ENCODE peak calls at places on chromosomes 1 and 21, in ten cellular contexts. G is HCT116; H is WTC11; Q is stimulated activated effector memory CD8-positive, alpha-beta T cell treated with anti-CD3 and anti-CD28 coated beads, Interleukin-12 subunit alpha, Interleukin-12 subunit beta, amount 100 ng/mL, for 72 hours; D is K562; B is omental fat pad; P is left cardiac atrium; Z is foreskin keratinocyte; J is CD4-positive, alpha-beta T cell; W is Right ventricle myocardium inferior. O is an unnamed sample.
A peak's percentile ranks its signal among the peaks of the same experiment; 100 is the strongest.

GRCh38 chr21:39867198-39867650 is at the start of gene PCP4:
- ATAC-seq in J (no peak), Z (peak; percentile 68), Q (peak; percentile 18), W (no peak), H (peak; percentile 100), D (peak; percentile 94), G (peak; percentile 81), P (peak; percentile 50), B (peak; percentile 80), O (peak; percentile 21)

GRCh38 chr21:16468191-16468590 is 738.4 kb downstream of the USP25 start:
- ATAC-seq in G (no peak), B (no peak), Z (no peak), D (no peak), Q (no peak), H (no peak), W (no peak), J (no peak), P (no peak), O (no peak)

GRCh38 chr1:108512239-108513071 is 47.4 kb upstream of the EEIG2 start:
- ATAC-seq in Z (peak; percentile 59), D (peak; percentile 87), P (no peak), J (peak; percentile 77), Q (no peak), B (no peak), G (peak; percentile 79), H (no peak), W (no peak), O (no peak)

GRCh38 chr1:218643926-218644325 is 298.8 kb downstream of the TGFB2 start:
- ATAC-seq in W (no peak), B (no peak), D (no peak), Z (no peak), P (no peak), G (no peak), J (no peak), Q (no peak), H (no peak), O (no peak)

GRCh38 chr1:923131-923990 is at the start of gene SAMD11:
- ATAC-seq in W (peak; percentile 68), G (peak; percentile 39), P (peak; percentile 62), H (peak; percentile 9), Z (peak; percentile 18), D (peak; percentile 54), Q (peak; percentile 44), J (peak; percentile 53), B (peak; percentile 56), O (no peak)

GRCh38 chr1:39691383-39692151 is at the start of gene HPCAL4:
- ATAC-seq in Z (peak; percentile 86), G (peak; percentile 100), Q (peak; percentile 95), B (peak; percentile 75), D (peak; percentile 100), W (peak; percentile 96), H (peak; percentile 98), P (peak; percentile 98), J (peak; percentile 89), O (peak; percentile 90)

GRCh38 chr1:158810311-158810710 is 20.8 kb upstream of the MNDA start:
- ATAC-seq in B (no peak), D (no peak), Z (no peak), Q (no peak), J (no peak), W (no peak), P (no peak), G (no peak), H (no peak), O (no peak)

GRCh38 chr1:54819195-54819536 is 18.0 kb upstream of the TTC22 start:
- ATAC-seq in G (no peak), Q (peak; percentile 28), D (no peak), J (no peak), W (no peak), Z (peak; percentile 28), H (no peak), P (no peak), B (no peak), O (no peak)

GRCh38 chr1:162187676-162188075 is 118.2 kb downstream of the NOS1AP start:
- ATAC-seq in H (no peak), J (no peak), Z (no peak), D (no peak), B (no peak), G (no peak), W (no peak), Q (no peak), P (no peak), O (no peak)

GRCh38 chr1:107093385-107093784 is 36.9 kb downstream of the PRMT6 start:
- ATAC-seq in Q (no peak), J (no peak), W (no peak), G (no peak), H (no peak), B (no peak), Z (no peak), D (no peak), P (no peak), O (no peak)

GRCh38 chr1:111990878-111991760 is 1.7 kb upstream of the KCND3 start:
- ATAC-seq in B (peak; percentile 78), J (no peak), H (peak; percentile 81), D (peak; percentile 79), Z (peak; percentile 76), P (peak; percentile 69), Q (no peak), W (peak; percentile 74), G (peak; percentile 84), O (no peak)

GRCh38 chr1:117009132-117009531 is 7.6 kb downstream of the CD101 start:
- ATAC-seq in Q (no peak), D (no peak), H (no peak), J (peak; percentile 54), W (no peak), B (no peak), P (no peak), Z (no peak), G (no peak), O (no peak)

GRCh38 chr1:92473781-92474495 is 12.8 kb downstream of the GFI1 start:
- ATAC-seq in G (no peak), H (peak; percentile 11), Q (peak; percentile 90), J (no peak), B (no peak), W (no peak), Z (no peak), D (no peak), P (no peak), O (peak; percentile 76)

GRCh38 chr1:88552226-88552625 is 131.8 kb upstream of the PKN2 start:
- ATAC-seq in H (peak; percentile 59), W (no peak), Q (no peak), Z (no peak), P (no peak), B (no peak), G (peak; percentile 50), J (no peak), D (peak; percentile 48), O (no peak)

GRCh38 chr1:200856716-200857352 is 15.9 kb upstream of the GPR25 start:
- ATAC-seq in Q (peak; percentile 81), D (peak; percentile 45), G (no peak), P (peak; percentile 15), W (no peak), J (no peak), B (no peak), H (no peak), Z (no peak), O (no peak)

GRCh38 chr1:105608713-105609112 is 1447.8 kb upstream of the PRMT6 start:
- ATAC-seq in D (no peak), Q (no peak), H (peak; percentile 32), B (no peak), G (no peak), Z (no peak), W (no peak), P (no peak), J (no peak), O (no peak)

GRCh38 chr1:151832318-151832984 is 849 bp upstream of the RORC start:
- ATAC-seq in J (no peak), B (peak; percentile 58), W (peak; percentile 77), Z (no peak), H (no peak), Q (no peak), D (no peak), P (peak; percentile 81), G (no peak), O (no peak)

GRCh38 chr1:185960377-185961151 is 226.4 kb downstream of the HMCN1 start:
- ATAC-seq in B (no peak), P (peak; percentile 86), J (no peak), D (peak; percentile 45), Q (no peak), W (peak; percentile 96), H (no peak), Z (no peak), G (no peak), O (no peak)

GRCh38 chr1:59377350-59377904 is 80.5 kb downstream of the FGGY start:
- ATAC-seq in J (no peak), B (no peak), G (no peak), D (no peak), P (no peak), H (no peak), Q (peak; percentile 69), W (no peak), Z (no peak), O (no peak)

GRCh38 chr21:28771790-28772501 is 220.7 kb downstream of the LTN1 start:
- ATAC-seq in P (peak; percentile 65), Z (no peak), Q (no peak), W (no peak), H (no peak), B (peak; percentile 48), D (no peak), J (no peak), G (no peak), O (no peak)

GRCh38 chr1:14968251-14968812 is 185.2 kb upstream of the TMEM51 start:
- ATAC-seq in Z (peak; percentile 93), B (peak; percentile 82), G (no peak), J (no peak), W (peak; percentile 80), D (no peak), H (peak; percentile 36), Q (no peak), P (peak; percentile 84), O (no peak)

GRCh38 chr21:42384999-42385398 is 10.9 kb downstream of the TMPRSS3 start:
- ATAC-seq in D (no peak), P (no peak), G (no peak), H (no peak), Q (no peak), W (no peak), J (no peak), Z (no peak), B (no peak), O (no peak)

GRCh38 chr1:27349784-27350672 is 8.2 kb downstream of the SYTL1 start:
- ATAC-seq in B (peak; percentile 60), Q (peak; percentile 50), H (peak; percentile 41), W (peak; percentile 69), D (peak; percentile 10), G (no peak), Z (peak; percentile 29), J (peak; percentile 75), P (peak; percentile 80), O (peak; percentile 75)

GRCh38 chr1:234897754-234898454 is 230.7 kb downstream of the TOMM20 start:
- ATAC-seq in P (peak; percentile 65), G (no peak), Q (no peak), B (no peak), Z (no peak), J (no peak), H (no peak), W (peak; percentile 73), D (no peak), O (no peak)

GRCh38 chr21:36075171-36075570 is 5.3 kb downstream of the CBR1 start:
- ATAC-seq in H (peak; percentile 17), Q (no peak), B (no peak), D (no peak), W (no peak), G (no peak), Z (no peak), P (no peak), J (no peak), O (no peak)

GRCh38 chr1:90007979-90008404 is 13.1 kb downstream of the ZNF326 start:
- ATAC-seq in B (no peak), G (no peak), J (no peak), Z (no peak), W (no peak), Q (no peak), D (peak; percentile 77), H (no peak), P (no peak), O (no peak)

GRCh38 chr21:36478207-36478701 is 1.7 kb downstream of the CLDN14 start:
- ATAC-seq in Z (peak; percentile 96), B (no peak), W (no peak), D (no peak), Q (peak; percentile 94), G (no peak), P (no peak), J (no peak), H (no peak), O (peak; percentile 50)

GRCh38 chr1:202807367-202807925 is 775 bp downstream of the KDM5B start:
- ATAC-seq in P (peak; percentile 10), H (no peak), B (peak; percentile 17), G (no peak), Q (peak; percentile 41), Z (peak; percentile 14), J (peak; percentile 39), D (peak; percentile 43), W (no peak), O (peak; percentile 38)